ENCODE peak calls at places on chromosome 13, in six cellular contexts. W is CD4-positive, CD25-positive, alpha-beta regulatory T cell; K is psoas muscle; F is pancreas; M is lower lobe of right lung; U is effector memory CD4-positive, alpha-beta T cell. S is an unnamed sample. For H3K9me3, the result is how much of the 10 kb centered on the place peaks cover.

GRCh38 chr13:50107205-50107604 is 92.0 kb downstream of the KCNRG start:
- DNase-seq in K (no peak), U (no peak), M (no peak), F (no peak), W (no peak), S (no peak)

GRCh38 chr13:42525035-42525504 is 48.9 kb upstream of the TNFSF11 start:
- DNase-seq in K (no peak), U (no peak), M (no peak), F (no peak), W (no peak), S (no peak)

GRCh38 chr13:74203576-74203975 is 69.4 kb upstream of the KLF12 start:
- DNase-seq in U (no peak), K (no peak), W (no peak), F (no peak), M (no peak), S (no peak)

GRCh38 chr13:32381539-32381938 is 46.4 kb downstream of the N4BP2L1 start:
- DNase-seq in U (no peak), W (peak), K (no peak), F (no peak), M (no peak), S (no peak)

GRCh38 chr13:44148159-44148929 is 225.3 kb upstream of the SERP2 start:
- DNase-seq in W (no peak), U (no peak), M (no peak), F (no peak), K (no peak), S (no peak)

GRCh38 chr13:90222758-90223157 is 1124.7 kb upstream of the MIR17HG start:
- DNase-seq in W (no peak), F (no peak), M (no peak), K (no peak), U (no peak), S (no peak)

GRCh38 chr13:58876473-58876872 is 1244.9 kb downstream of the PCDH17 start:
- DNase-seq in F (no peak), W (no peak), K (no peak), M (no peak), U (no peak), S (no peak)

GRCh38 chr13:28094311-28094710 is 6.1 kb downstream of the FLT3 start:
- DNase-seq in M (no peak), K (no peak), W (no peak), U (no peak), F (no peak), S (no peak)

GRCh38 chr13:41812851-41813250 is 148.1 kb downstream of the VWA8 start:
- DNase-seq in W (peak), K (no peak), F (no peak), M (no peak), U (no peak), S (no peak)

GRCh38 chr13:24777171-24777570 is 13.2 kb downstream of the RNF17 start:
- DNase-seq in W (no peak), M (no peak), K (no peak), F (no peak), U (no peak), S (no peak)

GRCh38 chr13:41268764-41269163 is 5.4 kb upstream of the MTRF1 start:
- DNase-seq in U (no peak), F (no peak), W (peak), K (no peak), M (no peak), S (no peak)

GRCh38 chr13:26991508-26992181 is 180.0 kb downstream of the USP12 start:
- DNase-seq in K (no peak), U (no peak), W (no peak), F (no peak), M (no peak), S (no peak)

GRCh38 chr13:105665284-105665683 is 870.2 kb downstream of the EFNB2 start:
- DNase-seq in M (no peak), K (no peak), F (no peak), W (no peak), U (no peak), S (no peak)

GRCh38 chr13:86142080-86142479 is 342.9 kb upstream of the SLITRK6 start:
- DNase-seq in U (no peak), M (no peak), F (no peak), K (no peak), W (no peak), S (no peak)

GRCh38 chr13:67736646-67737420 is 506.7 kb upstream of the PCDH9 start:
- DNase-seq in F (no peak), U (no peak), M (no peak), W (no peak), K (no peak), S (no peak)

GRCh38 chr13:67227131-67227983 is 2.8 kb downstream of the PCDH9 start:
- DNase-seq in K (no peak), M (no peak), F (no peak), U (no peak), W (no peak), S (no peak)

GRCh38 chr13:93169980-93170379 is 56.6 kb upstream of the GPC6 start:
- DNase-seq in W (no peak), M (no peak), U (no peak), K (no peak), F (no peak), S (no peak)

GRCh38 chr13:19072543-19072942 is 109.1 kb downstream of the TUBA3C start:
- DNase-seq in F (no peak), W (no peak), K (no peak), U (no peak), M (peak), S (no peak)

GRCh38 chr13:40094056-40094455 is 438.6 kb downstream of the COG6 start:
- DNase-seq in K (no peak), F (no peak), M (no peak), W (no peak), U (no peak), S (no peak)

GRCh38 chr13:98372886-98373285 is 195.8 kb upstream of the RNF113B start:
- DNase-seq in K (peak), F (no peak), M (no peak), U (no peak), W (no peak), S (no peak)

DNA sequence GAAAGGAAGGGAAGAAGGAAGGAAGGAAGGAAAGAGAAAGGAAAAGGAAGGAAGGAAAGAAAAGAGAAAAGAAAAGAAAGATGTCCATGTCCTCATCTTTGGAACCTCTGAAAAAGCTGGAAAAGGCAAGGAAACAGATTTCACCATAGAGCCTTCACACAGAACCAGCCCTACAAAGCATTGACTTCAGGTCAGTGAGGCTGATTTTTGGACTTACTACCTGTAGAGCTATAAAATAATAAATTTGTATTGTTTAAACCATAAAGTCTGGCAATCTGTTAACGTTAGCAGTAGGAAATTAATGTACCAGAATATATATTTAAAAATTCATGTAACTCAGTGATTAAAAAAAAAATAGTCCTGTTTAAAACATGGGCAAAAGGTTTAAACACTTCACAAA is 130.1 kb downstream of the PIBF1 start:
- DNase-seq in W (no peak), U (no peak), M (no peak), K (no peak), F (no peak), S (no peak)
- H3K9me3 ChIP-seq in W (under half), U (under half), M (under half), K (under half), F (under half), S (under half)

GRCh38 chr13:110218601-110219201 is 88.3 kb downstream of the COL4A1 start:
- DNase-seq in U (no peak), W (no peak), F (no peak), K (no peak), M (no peak), S (peak)
- H3K27ac ChIP-seq in U (no peak), W (no peak), F (no peak), K (peak), M (peak), S (peak)

DNA sequence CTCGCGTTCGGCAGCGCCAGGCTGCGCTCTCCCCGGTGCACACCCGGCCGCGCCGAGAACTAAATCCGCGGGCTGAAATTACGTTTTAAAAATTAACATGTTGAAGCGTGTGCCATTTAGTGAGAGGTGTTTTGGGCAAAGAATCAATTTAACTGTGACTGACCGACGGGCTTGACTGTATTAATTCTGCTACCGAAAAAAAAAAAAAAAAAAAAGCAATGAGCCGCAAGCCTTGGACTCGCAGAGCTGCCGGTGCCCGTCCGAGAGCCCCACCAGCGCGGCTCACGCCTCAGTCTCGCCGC is 9.6 kb upstream of the SOX1 start:
- DNase-seq in U (no peak), K (no peak), W (no peak), M (no peak), F (no peak), S (no peak)
- H3K9me3 ChIP-seq in U (under half), K (under half), W (under half), M (under half), F (under half), S (under half)

GRCh38 chr13:114013952-114014629 is 40.2 kb upstream of the C13orf46 start:
- DNase-seq in U (no peak), M (peak), W (no peak), F (no peak), K (no peak), S (no peak)
- H3K27ac ChIP-seq in U (peak), M (no peak), W (no peak), F (no peak), K (no peak), S (no peak)

DNA sequence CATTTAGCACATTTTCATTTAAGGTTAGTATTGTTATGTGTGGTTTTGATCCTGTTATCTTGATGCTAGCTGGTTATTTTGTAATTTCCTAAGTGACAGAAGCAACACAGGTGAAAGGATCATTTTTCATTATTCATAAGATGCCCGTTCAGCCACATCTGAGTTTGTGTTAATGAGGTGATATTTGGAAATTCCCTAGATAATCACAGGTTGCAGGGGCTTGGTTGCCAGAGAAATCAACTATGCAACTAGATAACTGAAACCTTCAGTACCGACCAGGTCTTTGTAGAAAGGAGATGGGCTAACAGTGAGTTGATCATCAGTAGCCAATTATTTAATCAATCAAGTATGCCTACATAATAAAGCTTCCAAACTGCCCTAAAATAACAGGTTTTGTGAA is 121.3 kb upstream of the UFM1 start:
- DNase-seq in K (no peak), F (no peak), W (no peak), U (no peak), M (no peak), S (no peak)
- H3K9me3 ChIP-seq in K (under half), F (under half), W (under half), U (under half), M (under half), S (under half)

DNA sequence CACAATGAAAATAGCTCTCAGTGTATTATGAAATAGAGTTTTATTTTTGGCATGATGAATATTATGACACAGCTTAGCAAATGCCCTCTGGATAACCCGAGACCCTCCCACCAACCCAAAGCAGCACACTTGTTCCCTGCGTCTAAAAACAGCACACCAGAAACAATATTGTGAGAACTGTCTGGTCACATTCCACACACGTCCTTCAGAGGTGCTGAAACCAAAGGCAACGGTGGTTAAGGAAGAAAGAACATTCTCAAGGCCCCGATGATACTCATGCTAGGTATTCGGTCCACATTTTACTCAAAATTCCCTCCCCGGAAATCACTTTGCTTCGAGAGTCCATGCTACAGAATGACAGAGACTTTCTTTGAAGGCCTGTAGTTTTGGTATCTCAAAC is 156.7 kb downstream of the SLC7A1 start:
- DNase-seq in M (no peak), W (no peak), K (no peak), F (no peak), U (no peak), S (peak)
- H3K27ac ChIP-seq in M (no peak), W (no peak), K (peak), F (no peak), U (no peak), S (peak)